ENCODE peak calls at places on chromosomes 7 and 10, in six cellular contexts. Q is PC-3, H is OCI-LY7, J is GM23248, Y is SK-N-SH, V is MM.1S. R is an unnamed sample.
A peak's percentile ranks its signal among the peaks of the same experiment; 100 is the strongest.

GRCh38 chr10:107631876-107632275 is 467.4 kb upstream of the SORCS1 start:
- DNase-seq in H (no peak), V (no peak), J (no peak), Y (no peak), Q (no peak), R (peak; percentile 5)

GRCh38 chr10:51397244-51397643 is 302.2 kb downstream of the CSTF2T start:
- DNase-seq in Q (no peak), J (no peak), H (no peak), Y (no peak), V (no peak), R (no peak)

GRCh38 chr7:158816995-158817394 is 12.3 kb downstream of the ESYT2 start:
- DNase-seq in Y (no peak), V (no peak), H (no peak), Q (peak; percentile 86), J (no peak), R (no peak)

GRCh38 chr7:115724400-115725056 is 306.0 kb downstream of the TFEC start:
- DNase-seq in Q (peak; percentile 19), H (no peak), V (no peak), J (no peak), Y (no peak), R (no peak)

GRCh38 chr10:61898435-61898778 is 3.1 kb upstream of the ARID5B start:
- DNase-seq in H (peak; percentile 85), J (no peak), Y (no peak), V (peak; percentile 25), Q (peak; percentile 28), R (no peak)

GRCh38 chr7:98982686-98983085 is 104.4 kb downstream of the TRRAP start:
- DNase-seq in H (no peak), Y (no peak), V (no peak), J (no peak), Q (no peak), R (no peak)

GRCh38 chr7:82204694-82205093 is 238.9 kb downstream of the CACNA2D1 start:
- DNase-seq in V (no peak), J (peak; percentile 76), Y (no peak), Q (peak; percentile 31), H (no peak), R (no peak)

GRCh38 chr7:130379019-130379418 is 1.3 kb upstream of the CPA1 start:
- DNase-seq in V (no peak), H (no peak), J (no peak), Y (no peak), Q (no peak), R (no peak)

GRCh38 chr10:75043256-75044121 is 68.0 kb upstream of the SAMD8 start:
- DNase-seq in H (peak; percentile 66), J (no peak), Q (no peak), V (no peak), Y (peak; percentile 60), R (peak; percentile 4)

GRCh38 chr7:30028749-30029635 is 780 bp downstream of the PLEKHA8 start:
- DNase-seq in V (peak; percentile 49), J (peak; percentile 68), Y (no peak), H (peak; percentile 70), Q (peak; percentile 32), R (peak; percentile 74)

GRCh38 chr10:68082815-68083395 is 7.8 kb upstream of the HERC4 start:
- DNase-seq in Y (peak; percentile 32), V (no peak), Q (peak; percentile 89), J (peak; percentile 72), H (no peak), R (no peak)

GRCh38 chr10:78738457-78738856 is 330.3 kb upstream of the ZMIZ1 start:
- DNase-seq in J (no peak), V (no peak), H (no peak), Q (no peak), Y (no peak), R (no peak)

GRCh38 chr7:140674899-140675701 is 2.4 kb downstream of the ADCK2 start:
- DNase-seq in Y (peak; percentile 79), H (peak; percentile 40), Q (peak; percentile 56), V (peak; percentile 29), J (peak; percentile 74), R (peak; percentile 66)

GRCh38 chr10:29412452-29413004 is 123.7 kb downstream of the LYZL1 start:
- DNase-seq in Q (no peak), H (no peak), Y (no peak), V (no peak), J (peak; percentile 42), R (no peak)

GRCh38 chr10:42475168-42476098 is 162.9 kb downstream of the ZNF33B start:
- DNase-seq in Y (peak; percentile 86), H (no peak), J (peak; percentile 36), Q (peak; percentile 78), V (no peak), R (no peak)

GRCh38 chr10:130127612-130128607 is 8.3 kb upstream of the GLRX3 start:
- DNase-seq in J (peak; percentile 81), Y (peak; percentile 91), Q (peak; percentile 72), H (peak; percentile 69), V (peak; percentile 81), R (peak; percentile 89)

GRCh38 chr7:156841497-156841896 is 51.5 kb downstream of the LMBR1 start:
- DNase-seq in J (no peak), H (no peak), Q (no peak), V (no peak), Y (no peak), R (no peak)

GRCh38 chr7:18693826-18694225 is 198.3 kb downstream of the HDAC9 start:
- DNase-seq in Y (no peak), J (peak; percentile 6), Q (no peak), V (no peak), H (no peak), R (no peak)

GRCh38 chr7:123791001-123791400 is 42.2 kb upstream of the WASL start:
- DNase-seq in Y (no peak), H (no peak), J (no peak), Q (no peak), V (no peak), R (no peak)

GRCh38 chr10:88260329-88261051 is 322.6 kb downstream of the RNLS start:
- DNase-seq in J (no peak), H (no peak), V (peak; percentile 26), Y (no peak), Q (no peak), R (no peak)

GRCh38 chr10:126063353-126063791 is 167.0 kb downstream of the FANK1 start:
- DNase-seq in H (no peak), V (no peak), Y (no peak), J (peak; percentile 88), Q (peak; percentile 81), R (no peak)

GRCh38 chr10:126064512-126064911 is 168.1 kb downstream of the FANK1 start:
- DNase-seq in Q (no peak), V (no peak), H (no peak), Y (no peak), J (no peak), R (no peak)

GRCh38 chr10:126068357-126068756 is 172.0 kb downstream of the FANK1 start:
- DNase-seq in Q (no peak), J (no peak), V (no peak), Y (no peak), H (no peak), R (no peak)

GRCh38 chr10:126065751-126066150 is 169.4 kb downstream of the FANK1 start:
- DNase-seq in Q (peak; percentile 28), J (no peak), Y (no peak), V (no peak), H (no peak), R (no peak)

GRCh38 chr10:126066491-126066890 is 170.1 kb downstream of the FANK1 start:
- DNase-seq in Y (no peak), V (no peak), J (no peak), H (no peak), Q (peak; percentile 79), R (no peak)
- TF ChIP-seq EZH2phosphoT487 in Y (no peak), V (no peak), J (no peak), H (no peak), Q (no peak), R (no peak)

DNA sequence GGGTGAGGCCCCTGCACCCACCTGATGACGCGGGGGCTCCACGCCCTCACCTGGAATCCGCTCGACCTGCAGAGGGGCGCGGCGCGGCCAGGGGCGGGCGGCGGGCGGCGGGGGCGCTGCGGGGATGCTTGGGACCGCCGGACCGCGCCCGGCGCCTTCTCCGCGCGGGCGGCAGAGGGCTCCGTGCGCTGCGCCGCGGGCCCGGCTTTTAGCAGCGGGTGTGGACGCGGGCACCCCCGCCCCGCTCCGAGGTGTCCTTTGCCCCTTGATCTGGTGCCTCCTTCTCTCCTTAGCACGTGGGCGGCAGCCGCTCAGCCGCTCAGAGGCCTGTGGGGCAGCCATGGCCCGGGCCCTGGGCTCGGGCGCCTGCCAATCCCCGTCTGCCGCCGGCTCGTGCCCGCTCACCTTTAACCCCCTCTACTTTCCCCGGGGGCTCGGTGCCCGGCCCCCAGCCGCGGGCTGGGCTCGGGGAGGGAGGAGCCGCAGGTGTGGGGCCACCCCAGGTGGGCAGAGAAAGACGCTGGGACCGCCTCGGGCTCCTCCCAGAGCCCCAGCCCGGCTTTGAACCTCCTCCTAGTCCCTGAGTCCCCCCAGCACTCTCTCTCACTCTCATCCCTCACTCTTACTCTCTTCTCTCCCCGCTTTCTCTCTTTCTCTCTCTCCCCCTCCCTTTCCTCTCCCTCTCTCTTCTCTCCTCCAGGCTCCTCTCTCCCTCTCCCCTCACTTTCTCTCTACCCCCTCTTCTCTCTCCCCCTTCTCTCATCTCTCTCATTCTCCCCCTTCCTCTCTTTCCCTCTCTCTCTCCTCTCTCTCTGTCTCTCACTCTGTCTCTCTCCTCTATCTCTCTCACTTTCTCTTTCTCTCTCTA is 19.7 kb upstream of the VPS37D start:
- DNase-seq in H (no peak), V (no peak), Q (peak; percentile 10), J (peak; percentile 48), Y (peak; percentile 87), R (peak; percentile 67)
- TF ChIP-seq EZH2phosphoT487 in H (no peak), V (no peak), Q (no peak), J (peak; percentile 44), Y (no peak), R (peak; percentile 72)

DNA sequence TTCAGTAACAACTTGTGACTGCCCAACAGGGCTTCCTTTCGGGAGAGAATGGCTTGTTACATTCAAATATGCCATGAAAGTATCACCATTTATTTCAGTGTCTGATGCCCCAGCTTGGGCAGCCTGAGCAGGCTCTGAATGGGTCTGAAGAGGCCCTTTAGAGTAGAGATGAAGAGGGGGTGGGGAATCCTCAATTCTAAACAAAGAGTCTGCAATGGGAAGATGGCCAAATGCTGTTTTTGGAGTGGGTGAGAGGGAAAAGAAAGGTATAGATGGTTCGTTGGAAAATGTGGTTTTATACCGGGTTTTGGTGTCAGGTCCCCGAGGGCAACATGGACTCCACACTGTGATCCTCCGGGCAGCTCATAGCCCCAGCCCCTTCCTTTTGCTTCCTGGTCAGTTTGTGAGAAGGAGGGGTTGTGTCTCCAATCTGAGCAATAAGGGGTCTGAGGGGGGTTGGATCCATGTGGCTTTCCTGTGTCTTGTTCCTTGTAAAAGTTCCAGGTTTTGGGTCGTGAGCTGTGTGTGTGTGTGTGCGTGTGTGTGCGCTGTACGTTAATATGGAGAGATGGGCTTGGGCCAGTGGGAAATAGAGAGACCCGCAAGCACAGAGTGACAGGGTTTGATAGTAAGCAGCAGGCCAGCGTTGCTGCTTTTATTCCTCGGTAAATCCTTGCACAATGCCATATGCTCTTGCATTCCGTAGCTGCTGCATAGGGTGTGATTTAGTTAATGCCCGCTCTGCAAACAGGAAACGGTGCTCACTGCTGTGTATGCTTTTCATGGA is 108.3 kb downstream of the TCF7L2 start:
- DNase-seq in Y (peak; percentile 44), V (no peak), J (peak; percentile 90), Q (no peak), H (no peak), R (peak; percentile 74)
- TF ChIP-seq EZH2phosphoT487 in Y (no peak), V (no peak), J (no peak), Q (no peak), H (no peak), R (no peak)

DNA sequence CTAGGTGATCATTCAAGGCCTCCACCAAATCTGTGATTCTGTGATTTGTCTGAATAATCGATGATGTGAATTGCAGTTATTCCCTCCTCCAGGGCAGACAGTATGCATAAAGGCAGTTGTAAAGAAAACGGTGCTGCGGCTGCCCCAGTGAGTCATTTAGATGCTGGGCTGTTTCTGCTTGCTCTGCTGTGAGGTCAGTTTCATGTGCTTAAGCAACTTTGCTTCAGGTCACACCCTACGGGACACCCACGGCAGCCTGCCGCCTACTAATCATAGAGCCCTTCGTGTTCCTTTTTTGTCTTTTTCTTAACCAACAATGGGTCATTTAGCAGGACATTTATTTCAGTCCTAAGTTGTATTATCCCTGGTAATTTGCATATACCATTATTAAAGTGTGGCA is 158.1 kb upstream of the PITRM1 start:
- DNase-seq in Q (peak; percentile 38), V (no peak), J (peak; percentile 88), H (no peak), Y (no peak), R (no peak)
- TF ChIP-seq EZH2phosphoT487 in Q (no peak), V (no peak), J (no peak), H (no peak), Y (no peak), R (no peak)